ENCODE peak calls at places on chromosomes 4 and X, in eight cellular contexts. M is K562, K is Panc1, E is suprapubic skin, O is HepG2, P is breast epithelium, C is GM23338, U is stomach. G is an unnamed sample.
A peak's percentile ranks its signal among the peaks of the same experiment; 100 is the strongest.

GRCh38 chr4:171849823-171850222 is 36.6 kb downstream of the GALNTL6 start:
- DNase-seq in M (no peak), K (no peak), E (no peak), O (no peak), P (no peak), C (no peak), U (no peak), G (no peak)

GRCh38 chrX:48492293-48492910 is 16.4 kb upstream of the PORCN start:
- DNase-seq in M (peak; percentile 30), K (no peak), E (no peak), O (no peak), P (no peak), C (no peak), U (no peak), G (no peak)

GRCh38 chr4:10020871-10021676 is at the start of gene SLC2A9:
- DNase-seq in M (no peak), K (no peak), E (peak; percentile 77), O (peak; percentile 77), P (no peak), C (no peak), U (no peak), G (peak; percentile 65)

GRCh38 chr4:7365472-7366179 is 69.1 kb downstream of the PSAPL1 start:
- DNase-seq in M (no peak), K (no peak), E (no peak), O (no peak), P (no peak), C (no peak), U (no peak), G (no peak)

GRCh38 chr4:125726121-125726520 is 411.4 kb downstream of the FAT4 start:
- DNase-seq in M (no peak), K (no peak), E (no peak), O (no peak), P (no peak), C (no peak), U (no peak), G (no peak)

GRCh38 chr4:36209941-36210663 is 34.2 kb downstream of the ARAP2 start:
- DNase-seq in M (no peak), K (no peak), E (no peak), O (no peak), P (no peak), C (no peak), U (no peak), G (no peak)

GRCh38 chr4:16116019-16116418 is 32.2 kb upstream of the PROM1 start:
- DNase-seq in M (no peak), K (no peak), E (no peak), O (no peak), P (no peak), C (no peak), U (no peak), G (no peak)

GRCh38 chrX:68599256-68600152 is 48.0 kb upstream of the STARD8 start:
- DNase-seq in M (peak; percentile 10), K (no peak), E (no peak), O (no peak), P (no peak), C (peak; percentile 32), U (no peak), G (no peak)

GRCh38 chrX:68929332-68930150 is 100.7 kb downstream of the EFNB1 start:
- DNase-seq in M (no peak), K (no peak), E (no peak), O (no peak), P (no peak), C (no peak), U (peak; percentile 32), G (no peak)

GRCh38 chr4:21181716-21182115 is 481.5 kb downstream of the PACRGL start:
- DNase-seq in M (no peak), K (no peak), E (no peak), O (no peak), P (no peak), C (no peak), U (no peak), G (no peak)

GRCh38 chr4:127525585-127525984 is 107.2 kb upstream of the INTU start:
- DNase-seq in M (peak; percentile 43), K (no peak), E (no peak), O (no peak), P (no peak), C (no peak), U (no peak), G (no peak)

GRCh38 chrX:136711147-136711546 is 63.2 kb downstream of the CD40LG start:
- DNase-seq in M (peak; percentile 7), K (no peak), E (no peak), O (no peak), P (no peak), C (peak; percentile 27), U (peak; percentile 35), G (peak; percentile 31)

GRCh38 chrX:47613082-47613481 is 6.6 kb downstream of the SYN1 start:
- DNase-seq in M (no peak), K (no peak), E (no peak), O (no peak), P (no peak), C (no peak), U (no peak), G (no peak)

GRCh38 chr4:85166318-85166717 is 199.8 kb upstream of the WDFY3 start:
- DNase-seq in M (no peak), K (no peak), E (no peak), O (no peak), P (no peak), C (no peak), U (no peak), G (no peak)

GRCh38 chr4:25030283-25031076 is at the start of gene LGI2:
- DNase-seq in M (peak; percentile 18), K (no peak), E (no peak), O (no peak), P (no peak), C (peak; percentile 63), U (peak; percentile 68), G (peak; percentile 37)

GRCh38 chr4:175745340-175745739 is 66.7 kb downstream of the GPM6A start:
- DNase-seq in M (no peak), K (no peak), E (no peak), O (no peak), P (no peak), C (peak; percentile 1), U (no peak), G (no peak)

GRCh38 chr4:6877070-6877469 is 32.6 kb upstream of the TBC1D14 start:
- DNase-seq in M (no peak), K (no peak), E (no peak), O (no peak), P (no peak), C (no peak), U (no peak), G (peak; percentile 67)

GRCh38 chrX:80016182-80016581 is 1.6 kb downstream of the TBX22 start:
- DNase-seq in M (no peak), K (no peak), E (no peak), O (no peak), P (no peak), C (no peak), U (no peak), G (no peak)

GRCh38 chrX:108412783-108413182 is 25.4 kb downstream of the COL4A6 start:
- DNase-seq in M (no peak), K (no peak), E (no peak), O (no peak), P (no peak), C (no peak), U (no peak), G (no peak)

GRCh38 chrX:15646543-15646942 is 18.1 kb downstream of the CLTRN start:
- DNase-seq in M (no peak), K (no peak), E (no peak), O (no peak), P (no peak), C (no peak), U (no peak), G (peak; percentile 36)

GRCh38 chrX:15644560-15644872 is 20.1 kb downstream of the CLTRN start:
- DNase-seq in M (no peak), K (no peak), E (no peak), O (no peak), P (no peak), C (no peak), U (no peak), G (no peak)

GRCh38 chrX:15643786-15644559 is 20.6 kb downstream of the CLTRN start:
- DNase-seq in M (no peak), K (no peak), E (no peak), O (no peak), P (no peak), C (no peak), U (no peak), G (no peak)

GRCh38 chrX:15646031-15646430 is 18.6 kb downstream of the CLTRN start:
- DNase-seq in M (no peak), K (no peak), E (no peak), O (no peak), P (no peak), C (no peak), U (no peak), G (no peak)

DNA sequence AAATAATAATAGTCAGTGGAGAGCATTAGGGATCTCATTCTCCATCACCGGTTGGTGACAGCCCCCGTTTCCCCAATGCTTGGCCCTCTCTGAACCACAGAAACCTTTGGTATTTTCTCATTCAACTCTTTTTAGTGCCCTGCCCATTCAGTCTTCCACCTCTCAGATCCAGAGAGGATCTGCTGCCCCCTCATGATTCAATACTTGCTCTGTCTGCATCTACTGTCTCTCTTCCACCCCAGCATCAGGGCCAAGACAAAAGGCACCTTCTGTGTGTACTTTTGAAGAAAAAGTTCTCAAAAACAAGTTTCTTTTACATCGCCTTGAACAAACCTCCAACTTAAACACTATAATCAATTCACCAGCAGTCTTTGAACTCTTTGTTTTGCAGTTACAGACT is 19.3 kb downstream of the CLTRN start:
- DNase-seq in M (no peak), K (no peak), E (no peak), O (no peak), P (no peak), C (peak; percentile 1), U (no peak), G (no peak)
- H3K27me3 ChIP-seq in M (no peaks in the 10 kb centered on the region), K (no peaks in the 10 kb centered on the region), E (no peaks in the 10 kb centered on the region), O (no peaks in the 10 kb centered on the region), P (peaks cover 62% of the 10 kb centered on the region), C (no peaks in the 10 kb centered on the region), U (no peaks in the 10 kb centered on the region), G (no peaks in the 10 kb centered on the region)

GRCh38 chr4:181162266-181163063 is 1080.7 kb upstream of the TENM3 start:
- DNase-seq in M (no peak), K (no peak), E (no peak), O (no peak), P (no peak), C (no peak), U (no peak), G (no peak)

GRCh38 chr4:181161669-181162068 is 1081.5 kb upstream of the TENM3 start:
- DNase-seq in M (no peak), K (no peak), E (no peak), O (no peak), P (no peak), C (no peak), U (no peak), G (no peak)

GRCh38 chr4:181157647-181158046 is 1085.6 kb upstream of the TENM3 start:
- DNase-seq in M (no peak), K (no peak), E (no peak), O (no peak), P (no peak), C (no peak), U (no peak), G (no peak)
- TF ChIP-seq POLR2AphosphoS5 in M (no peak), K (no peak), E (no peak), O (no peak), P (no peak), C (no peak), U (no peak), G (no peak)

GRCh38 chr4:158812543-158812942 is 43.7 kb downstream of the FNIP2 start:
- DNase-seq in M (no peak), K (no peak), E (no peak), O (peak; percentile 84), P (no peak), C (no peak), U (no peak), G (no peak)
- H3K4me1 ChIP-seq in M (peaks cover 35% of the 10 kb centered on the region), K (peaks cover 29% of the 10 kb centered on the region), E (peaks cover 48% of the 10 kb centered on the region), O (peaks cover 95% of the 10 kb centered on the region), P (no peaks in the 10 kb centered on the region), C (peaks cover 14% of the 10 kb centered on the region), U (peaks cover 55% of the 10 kb centered on the region), G (peaks cover 68% of the 10 kb centered on the region)

GRCh38 chr4:795726-796119 is 30.2 kb downstream of the CPLX1 start:
- DNase-seq in M (no peak), K (no peak), E (no peak), O (no peak), P (no peak), C (no peak), U (no peak), G (no peak)
- H3K27me3 ChIP-seq in M (peaks cover 15% of the 10 kb centered on the region), K (no peaks in the 10 kb centered on the region), E (peaks cover 51% of the 10 kb centered on the region), O (peaks cover 61% of the 10 kb centered on the region), P (peaks cover 38% of the 10 kb centered on the region), C (peaks cover 47% of the 10 kb centered on the region), U (peaks cover 74% of the 10 kb centered on the region), G (peaks cover 5% of the 10 kb centered on the region)

G was measured in upper lobe of left lung.